ENCODE peak calls at places on chromosomes 1 and 21, in four cellular contexts. One of them, this sample, is unnamed.

GRCh38 chr1:183506561-183506960 is 34.3 kb downstream of the SMG7 start:
- DNase-seq in trophoblast cell: peak; percentile 23
- DNase-seq in mesenchymal stem cell: no peak
- DNase-seq in mesendoderm: no peak
- DNase-seq in this sample: no peak

GRCh38 chr1:39779137-39779536 is 8.0 kb upstream of the OXCT2 start:
- DNase-seq in trophoblast cell: no peak
- DNase-seq in mesenchymal stem cell: no peak
- DNase-seq in mesendoderm: no peak
- DNase-seq in this sample: no peak

GRCh38 chr1:13828454-13829151 is 128.6 kb downstream of the PRDM2 start:
- DNase-seq in mesenchymal stem cell: no peak
- DNase-seq in mesendoderm: peak; percentile 79
- DNase-seq in trophoblast cell: peak; percentile 51
- DNase-seq in this sample: no peak

GRCh38 chr1:228768345-228768717 is 33.1 kb downstream of the RHOU start:
- DNase-seq in mesenchymal stem cell: no peak
- DNase-seq in trophoblast cell: no peak
- DNase-seq in mesendoderm: no peak
- DNase-seq in this sample: no peak

GRCh38 chr1:153662269-153662668 is 3.8 kb downstream of the SNAPIN start:
- DNase-seq in mesenchymal stem cell: no peak
- DNase-seq in mesendoderm: no peak
- DNase-seq in trophoblast cell: no peak
- DNase-seq in this sample: no peak

GRCh38 chr1:54227836-54228435 is 28.0 kb downstream of the MRPL37 start:
- DNase-seq in trophoblast cell: peak; percentile 90
- DNase-seq in mesendoderm: no peak
- DNase-seq in mesenchymal stem cell: no peak
- DNase-seq in this sample: no peak

GRCh38 chr1:228861830-228862176 is 126.5 kb downstream of the RHOU start:
- DNase-seq in trophoblast cell: no peak
- DNase-seq in mesendoderm: no peak
- DNase-seq in mesenchymal stem cell: no peak
- DNase-seq in this sample: no peak

GRCh38 chr1:8241417-8242014 is 76.4 kb upstream of the SLC45A1 start:
- DNase-seq in mesendoderm: no peak
- DNase-seq in trophoblast cell: no peak
- DNase-seq in mesenchymal stem cell: no peak
- DNase-seq in this sample: no peak

GRCh38 chr1:212119397-212119837 is 83.9 kb downstream of the DTL start:
- DNase-seq in trophoblast cell: no peak
- DNase-seq in mesenchymal stem cell: no peak
- DNase-seq in mesendoderm: no peak
- DNase-seq in this sample: no peak

GRCh38 chr21:41164052-41164451 is 3.9 kb upstream of the BACE2 start:
- DNase-seq in trophoblast cell: no peak
- DNase-seq in mesendoderm: no peak
- DNase-seq in mesenchymal stem cell: no peak
- DNase-seq in this sample: no peak

GRCh38 chr1:225146478-225146877 is 217.0 kb downstream of the DNAH14 start:
- DNase-seq in mesendoderm: no peak
- DNase-seq in mesenchymal stem cell: no peak
- DNase-seq in trophoblast cell: no peak
- DNase-seq in this sample: no peak

GRCh38 chr1:53552981-53553733 is 94.0 kb downstream of the DMRTB1 start:
- DNase-seq in mesendoderm: no peak
- DNase-seq in mesenchymal stem cell: no peak
- DNase-seq in trophoblast cell: no peak
- DNase-seq in this sample: no peak

GRCh38 chr1:51365774-51366173 is 35.4 kb upstream of the TTC39A start:
- DNase-seq in trophoblast cell: no peak
- DNase-seq in mesendoderm: no peak
- DNase-seq in mesenchymal stem cell: no peak
- DNase-seq in this sample: no peak

GRCh38 chr1:165860065-165860464 is 32.7 kb downstream of the UCK2 start:
- DNase-seq in mesenchymal stem cell: no peak
- DNase-seq in mesendoderm: no peak
- DNase-seq in trophoblast cell: no peak
- DNase-seq in this sample: no peak

GRCh38 chr1:7871136-7871535 is 18.3 kb upstream of the UTS2 start:
- DNase-seq in mesenchymal stem cell: no peak
- DNase-seq in mesendoderm: no peak
- DNase-seq in trophoblast cell: no peak
- DNase-seq in this sample: no peak

GRCh38 chr1:180615493-180616290 is 16.1 kb upstream of the XPR1 start:
- DNase-seq in mesenchymal stem cell: no peak
- DNase-seq in mesendoderm: no peak
- DNase-seq in trophoblast cell: no peak
- DNase-seq in this sample: no peak

GRCh38 chr1:4050998-4051397 is 150.9 kb upstream of the C1orf174 start:
- DNase-seq in trophoblast cell: no peak
- DNase-seq in mesendoderm: no peak
- DNase-seq in mesenchymal stem cell: no peak
- DNase-seq in this sample: no peak

GRCh38 chr1:12031039-12031980 is 12.0 kb downstream of the MIIP start:
- DNase-seq in mesendoderm: peak; percentile 33
- DNase-seq in trophoblast cell: peak; percentile 72
- DNase-seq in mesenchymal stem cell: peak; percentile 27
- DNase-seq in this sample: no peak

GRCh38 chr1:219105893-219106292 is 67.8 kb upstream of the LYPLAL1 start:
- DNase-seq in mesendoderm: no peak
- DNase-seq in trophoblast cell: no peak
- DNase-seq in mesenchymal stem cell: no peak
- DNase-seq in this sample: no peak

GRCh38 chr1:237012789-237013383 is 8.6 kb upstream of the MT1HL1 start:
- DNase-seq in mesendoderm: no peak
- DNase-seq in trophoblast cell: no peak
- DNase-seq in mesenchymal stem cell: no peak
- DNase-seq in this sample: no peak

GRCh38 chr1:218521414-218522169 is 176.5 kb downstream of the TGFB2 start:
- DNase-seq in trophoblast cell: peak; percentile 95
- DNase-seq in mesendoderm: peak; percentile 79
- DNase-seq in mesenchymal stem cell: no peak
- DNase-seq in this sample: no peak

GRCh38 chr1:182147136-182147815 is 85.8 kb upstream of the ZNF648 start:
- DNase-seq in mesenchymal stem cell: no peak
- DNase-seq in trophoblast cell: peak; percentile 83
- DNase-seq in mesendoderm: no peak
- DNase-seq in this sample: no peak

GRCh38 chr1:30525980-30526651 is 197.3 kb downstream of the MATN1 start:
- DNase-seq in mesenchymal stem cell: peak; percentile 3
- DNase-seq in trophoblast cell: no peak
- DNase-seq in mesendoderm: peak; percentile 37
- DNase-seq in this sample: no peak

GRCh38 chr1:18293291-18293690 is 185.7 kb downstream of the IGSF21 start:
- DNase-seq in mesendoderm: no peak
- DNase-seq in mesenchymal stem cell: no peak
- DNase-seq in trophoblast cell: no peak
- DNase-seq in this sample: no peak

GRCh38 chr21:18218331-18218730 is 26.3 kb upstream of the CHODL start:
- DNase-seq in trophoblast cell: no peak
- DNase-seq in mesendoderm: peak; percentile 13
- DNase-seq in mesenchymal stem cell: no peak
- DNase-seq in this sample: no peak

GRCh38 chr1:54115520-54115919 is 37.3 kb downstream of the CDCP2 start:
- DNase-seq in trophoblast cell: no peak
- DNase-seq in mesendoderm: no peak
- DNase-seq in mesenchymal stem cell: no peak
- DNase-seq in this sample: no peak

GRCh38 chr1:183019860-183020259 is 3.4 kb upstream of the LAMC1 start:
- DNase-seq in mesenchymal stem cell: no peak
- DNase-seq in mesendoderm: peak; percentile 65
- DNase-seq in trophoblast cell: no peak
- DNase-seq in this sample: no peak

GRCh38 chr1:86704972-86705632 is 726 bp downstream of the SH3GLB1 start:
- DNase-seq in trophoblast cell: peak; percentile 63
- DNase-seq in mesendoderm: peak; percentile 85
- DNase-seq in mesenchymal stem cell: peak; percentile 81
- DNase-seq in this sample: no peak

GRCh38 chr1:227885135-227885647 is 62.5 kb downstream of the WNT9A start:
- DNase-seq in mesenchymal stem cell: no peak
- DNase-seq in mesendoderm: no peak
- DNase-seq in trophoblast cell: no peak
- DNase-seq in this sample: no peak

GRCh38 chr21:28867401-28867800 is 125.3 kb downstream of the LTN1 start:
- DNase-seq in trophoblast cell: no peak
- DNase-seq in mesendoderm: no peak
- DNase-seq in mesenchymal stem cell: no peak
- DNase-seq in this sample: no peak

GRCh38 chr1:184866991-184867788 is 107.1 kb downstream of the NIBAN1 start:
- DNase-seq in mesenchymal stem cell: peak; percentile 88
- DNase-seq in mesendoderm: no peak
- DNase-seq in trophoblast cell: no peak
- DNase-seq in this sample: no peak

GRCh38 chr1:185973645-185974044 is 239.5 kb downstream of the HMCN1 start:
- DNase-seq in mesenchymal stem cell: peak; percentile 76
- DNase-seq in trophoblast cell: no peak
- DNase-seq in mesendoderm: no peak
- DNase-seq in this sample: no peak

GRCh38 chr21:29647353-29647781 is 292.4 kb downstream of the GRIK1 start:
- DNase-seq in mesenchymal stem cell: peak; percentile 87
- DNase-seq in mesendoderm: no peak
- DNase-seq in trophoblast cell: no peak
- DNase-seq in this sample: no peak

GRCh38 chr1:15948091-15948591 is 27.8 kb downstream of the ZBTB17 start:
- DNase-seq in mesenchymal stem cell: peak; percentile 12
- DNase-seq in trophoblast cell: peak; percentile 25
- DNase-seq in mesendoderm: peak; percentile 60
- DNase-seq in this sample: no peak

GRCh38 chr1:182674346-182675246 is 9.8 kb downstream of the RGS8 start:
- DNase-seq in trophoblast cell: peak; percentile 9
- DNase-seq in mesenchymal stem cell: peak; percentile 9
- DNase-seq in mesendoderm: peak; percentile 92
- DNase-seq in this sample: no peak

GRCh38 chr1:40389871-40390560 is 16.5 kb downstream of the SMAP2 start:
- DNase-seq in trophoblast cell: peak; percentile 22
- DNase-seq in mesendoderm: no peak
- DNase-seq in mesenchymal stem cell: peak; percentile 90
- DNase-seq in this sample: no peak

GRCh38 chr1:69982992-69983391 is 222.4 kb downstream of the LRRC40 start:
- DNase-seq in trophoblast cell: peak; percentile 56
- DNase-seq in mesenchymal stem cell: peak; percentile 76
- DNase-seq in mesendoderm: no peak
- DNase-seq in this sample: no peak

GRCh38 chr21:45870851-45871615 is 110.5 kb upstream of the COL6A1 start:
- DNase-seq in mesendoderm: no peak
- DNase-seq in trophoblast cell: no peak
- DNase-seq in mesenchymal stem cell: no peak
- DNase-seq in this sample: no peak
- H3K23ac ChIP-seq in mesendoderm: no peak overlapping the region
- H3K23ac ChIP-seq in trophoblast cell: no peak overlapping the region
- H3K23ac ChIP-seq in mesenchymal stem cell: no peak overlapping the region
- H3K23ac ChIP-seq in this sample: no peak overlapping the region

GRCh38 chr1:31938184-31938975 is at the start of gene PTP4A2:
- DNase-seq in mesendoderm: peak; percentile 98
- DNase-seq in trophoblast cell: peak; percentile 96
- DNase-seq in mesenchymal stem cell: peak; percentile 92
- DNase-seq in this sample: peak; percentile 93
- H2AK5ac ChIP-seq in mesendoderm: peak within 1 kb of the TSS; percentile 83
- H2AK5ac ChIP-seq in trophoblast cell: peak within 1 kb of the TSS; percentile 57
- H2AK5ac ChIP-seq in mesenchymal stem cell: peak within 1 kb of the TSS; percentile 87
- H2AK5ac ChIP-seq in this sample: peak within 1 kb of the TSS; percentile 97

GRCh38 chr1:23726669-23727068 is 16.6 kb upstream of the ELOA start:
- DNase-seq in trophoblast cell: no peak
- DNase-seq in mesendoderm: no peak
- DNase-seq in mesenchymal stem cell: no peak
- DNase-seq in this sample: no peak
- H3K23ac ChIP-seq in trophoblast cell: no peak overlapping the region
- H3K23ac ChIP-seq in mesendoderm: no peak overlapping the region
- H3K23ac ChIP-seq in mesenchymal stem cell: no peak overlapping the region
- H3K23ac ChIP-seq in this sample: no peak overlapping the region

DNA sequence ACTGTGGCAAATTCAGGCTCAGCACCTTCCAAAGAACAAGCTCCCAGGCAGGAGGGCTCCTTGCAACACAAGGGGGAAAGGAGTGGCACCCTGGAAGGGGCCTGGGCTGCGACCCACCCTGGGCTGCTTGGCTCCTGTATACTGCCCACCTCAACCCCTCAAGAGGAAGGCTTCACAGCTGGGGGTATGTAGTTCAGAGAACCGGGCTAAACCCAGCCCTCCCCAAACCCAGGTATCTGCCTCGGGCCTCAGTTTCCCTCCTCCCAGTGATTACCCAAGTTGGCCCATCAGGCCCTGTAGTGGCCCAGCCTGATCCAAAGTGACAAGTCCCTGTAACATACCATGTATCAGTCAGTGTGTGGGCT is 7.5 kb downstream of the TENT5B start:
- DNase-seq in trophoblast cell: no peak
- DNase-seq in mesenchymal stem cell: no peak
- DNase-seq in mesendoderm: no peak
- DNase-seq in this sample: no peak
- H2AK5ac ChIP-seq in trophoblast cell: no peak overlapping the region
- H2AK5ac ChIP-seq in mesenchymal stem cell: peak overlapping the region; percentile 44
- H2AK5ac ChIP-seq in mesendoderm: no peak overlapping the region
- H2AK5ac ChIP-seq in this sample: peak overlapping the region; percentile 6

DNA sequence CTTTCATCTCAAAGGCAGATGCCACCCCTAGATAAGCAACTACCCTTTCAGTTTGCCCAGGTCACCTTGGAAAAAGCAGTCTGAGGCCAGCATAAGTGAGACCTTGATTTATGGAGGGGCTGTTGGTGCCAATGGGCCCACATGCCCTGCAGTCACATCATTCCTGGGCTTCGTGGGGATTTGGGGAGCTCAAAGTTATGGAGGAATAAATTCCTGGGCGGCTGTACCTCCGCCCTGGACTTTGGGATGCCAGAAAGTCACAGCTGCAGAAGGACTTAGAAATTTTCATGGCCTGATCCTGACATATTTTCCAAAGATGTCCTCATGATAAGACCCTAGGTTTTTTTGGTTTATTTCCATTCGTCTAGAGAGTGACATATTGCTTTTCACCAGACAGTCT is 2.8 kb upstream of the SDHB start:
- DNase-seq in mesenchymal stem cell: no peak
- DNase-seq in mesendoderm: no peak
- DNase-seq in trophoblast cell: no peak
- DNase-seq in this sample: no peak
- H3K23ac ChIP-seq in mesenchymal stem cell: no peak overlapping the region
- H3K23ac ChIP-seq in mesendoderm: no peak overlapping the region
- H3K23ac ChIP-seq in trophoblast cell: no peak overlapping the region
- H3K23ac ChIP-seq in this sample: no peak overlapping the region

This sample was measured in neuronal stem cell.